ENCODE peak calls at places on chromosomes 4 and X, in five cellular contexts. O, D, S, C and Q are unnamed samples.

GRCh38 chr4:158840131-158840530 is 71.3 kb downstream of the FNIP2 start:
- DNase-seq in O (no peak), D (no peak), S (no peak), C (no peak), Q (no peak)

GRCh38 chrX:45845142-45845541 is 644.5 kb upstream of the DIPK2B start:
- DNase-seq in O (no peak), D (no peak), S (no peak), C (no peak), Q (no peak)

GRCh38 chr4:172042714-172043114 is 229.5 kb downstream of the GALNTL6 start:
- DNase-seq in O (no peak), D (no peak), S (peak; percentile 60), C (no peak), Q (no peak)

GRCh38 chr4:177220376-177220775 is 89.3 kb upstream of the NEIL3 start:
- DNase-seq in O (no peak), D (no peak), S (no peak), C (no peak), Q (no peak)

GRCh38 chr4:8568068-8568668 is 12.0 kb upstream of the GPR78 start:
- DNase-seq in O (no peak), D (no peak), S (no peak), C (no peak), Q (no peak)

GRCh38 chrX:130575831-130576404 is 174.1 kb downstream of the RBMX2 start:
- DNase-seq in O (peak; percentile 12), D (peak; percentile 34), S (peak; percentile 55), C (peak; percentile 1), Q (no peak)

GRCh38 chr4:53461244-53461643 is 83.8 kb downstream of the FIP1L1 start:
- DNase-seq in O (no peak), D (no peak), S (no peak), C (no peak), Q (no peak)

GRCh38 chr4:112145326-112145819 is at the start of gene FAM241A:
- DNase-seq in O (peak; percentile 97), D (peak; percentile 91), S (peak; percentile 84), C (peak; percentile 78), Q (peak; percentile 86)

GRCh38 chr4:20684852-20685763 is 15.2 kb upstream of the PACRGL start:
- DNase-seq in O (peak; percentile 14), D (no peak), S (peak; percentile 19), C (no peak), Q (no peak)

GRCh38 chrX:85309717-85310116 is 65.9 kb downstream of the ZNF711 start:
- DNase-seq in O (no peak), D (no peak), S (peak; percentile 39), C (no peak), Q (no peak)

GRCh38 chr4:171334549-171334948 is 478.7 kb upstream of the GALNTL6 start:
- DNase-seq in O (no peak), D (no peak), S (no peak), C (no peak), Q (no peak)

GRCh38 chrX:41563881-41564280 is 116.7 kb downstream of the NYX start:
- DNase-seq in O (no peak), D (no peak), S (no peak), C (no peak), Q (no peak)

GRCh38 chr4:26576171-26576829 is 7.6 kb upstream of the TBC1D19 start:
- DNase-seq in O (no peak), D (no peak), S (no peak), C (no peak), Q (no peak)

GRCh38 chrX:120291211-120291610 is 20.1 kb downstream of the TMEM255A start:
- DNase-seq in O (no peak), D (no peak), S (no peak), C (no peak), Q (no peak)

GRCh38 chr4:147596976-147597375 is 20.2 kb upstream of the TMEM184C start:
- DNase-seq in O (no peak), D (no peak), S (peak; percentile 20), C (no peak), Q (no peak)

GRCh38 chrX:53440631-53441517 is 6.7 kb upstream of the HSD17B10 start:
- DNase-seq in O (no peak), D (peak; percentile 3), S (peak; percentile 57), C (peak; percentile 26), Q (peak; percentile 5)

GRCh38 chr4:117678861-117679260 is 355.4 kb upstream of the NDST3 start:
- DNase-seq in O (no peak), D (no peak), S (no peak), C (no peak), Q (no peak)

GRCh38 chrX:83892433-83892832 is 31.5 kb downstream of the CYLC1 start:
- DNase-seq in O (no peak), D (no peak), S (no peak), C (no peak), Q (no peak)

GRCh38 chr4:75432683-75433082 is 81.5 kb downstream of the RCHY1 start:
- DNase-seq in O (peak; percentile 8), D (no peak), S (peak; percentile 41), C (no peak), Q (no peak)

GRCh38 chrX:31228415-31228832 is 156.6 kb upstream of the FTHL17 start:
- DNase-seq in O (no peak), D (no peak), S (no peak), C (no peak), Q (no peak)